ENCODE peak calls at places on chromosomes 7 and 10, in ten cellular contexts. R is NCI-H1105 treated with DMSO at 0.1 percent for 48 hours, Z is KBM-7, V is astrocyte of the hippocampus, S is GM12865, T is GM13976, P is Kasumi-1, B is HTR-8/SVneo, U is cardiac muscle cell, J is GM12891. I is an unnamed sample.

GRCh38 chr7:151626422-151627115 is 106.9 kb upstream of the RHEB start:
- DNase-seq in T (no peak), P (no peak), J (no peak), S (peak; percentile 32), V (peak; percentile 64), Z (peak; percentile 34), U (peak; percentile 29), B (no peak), R (peak; percentile 54), I (peak; percentile 35)

GRCh38 chr7:130831817-130832481 is 97.9 kb upstream of the KLF14 start:
- DNase-seq in V (peak; percentile 66), U (peak; percentile 72), R (peak; percentile 57), P (peak; percentile 62), B (peak; percentile 51), T (peak; percentile 67), Z (peak; percentile 23), J (no peak), S (peak; percentile 46), I (peak; percentile 50)

GRCh38 chr7:43553999-43554398 is 28.9 kb upstream of the STK17A start:
- DNase-seq in P (peak; percentile 22), J (no peak), Z (peak; percentile 16), R (no peak), U (peak; percentile 88), S (no peak), B (no peak), V (no peak), T (no peak), I (peak; percentile 46)

GRCh38 chr10:5945561-5946418 is 31.6 kb downstream of the IL15RA start:
- DNase-seq in S (no peak), T (no peak), R (no peak), V (peak; percentile 94), Z (peak; percentile 53), U (peak; percentile 98), B (peak; percentile 45), J (no peak), P (no peak), I (peak; percentile 92)

GRCh38 chr7:87784424-87784823 is 91.7 kb downstream of the SLC25A40 start:
- DNase-seq in U (peak; percentile 2), R (no peak), B (no peak), P (peak; percentile 25), T (no peak), S (no peak), J (no peak), Z (peak; percentile 9), V (no peak), I (no peak)

GRCh38 chr7:154693646-154694045 is 309.3 kb downstream of the PAXIP1 start:
- DNase-seq in V (no peak), U (no peak), P (no peak), T (no peak), S (no peak), Z (no peak), B (no peak), R (no peak), J (no peak), I (no peak)

GRCh38 chr7:159195926-159196325 is 51.3 kb upstream of the VIPR2 start:
- DNase-seq in Z (peak; percentile 10), S (no peak), B (no peak), J (no peak), U (no peak), P (no peak), V (no peak), T (no peak), R (no peak), I (no peak)

GRCh38 chr7:150631866-150632864 is at the start of gene GIMAP6:
- DNase-seq in V (no peak), Z (peak; percentile 71), P (peak; percentile 76), R (no peak), B (no peak), U (no peak), T (peak; percentile 60), S (peak; percentile 85), J (no peak), I (no peak)

GRCh38 chr7:134737561-134738353 is 41.7 kb upstream of the CALD1 start:
- DNase-seq in Z (peak; percentile 42), T (peak; percentile 13), S (peak; percentile 66), R (no peak), U (peak; percentile 90), V (peak; percentile 87), J (peak; percentile 7), B (no peak), P (peak; percentile 65), I (peak; percentile 82)

GRCh38 chr10:132269286-132270230 is 38.2 kb downstream of the STK32C start:
- DNase-seq in B (no peak), R (no peak), J (no peak), S (no peak), T (no peak), U (no peak), V (no peak), P (no peak), Z (no peak), I (no peak)

GRCh38 chr10:124566981-124567835 is 105.6 kb downstream of the LHPP start:
- DNase-seq in S (no peak), T (no peak), V (no peak), P (no peak), R (no peak), U (no peak), B (no peak), Z (no peak), J (no peak), I (no peak)

GRCh38 chr7:90271753-90272152 is 26.8 kb downstream of the CFAP69 start:
- DNase-seq in B (no peak), S (no peak), P (no peak), R (no peak), T (no peak), U (peak; percentile 74), V (peak; percentile 34), J (no peak), Z (no peak), I (peak; percentile 60)

GRCh38 chr10:11863353-11864105 is 40.4 kb downstream of the PROSER2 start:
- DNase-seq in J (peak; percentile 64), V (no peak), U (no peak), Z (no peak), B (no peak), R (no peak), S (peak; percentile 88), P (no peak), T (peak; percentile 74), I (no peak)

GRCh38 chr7:47266131-47266706 is 315.7 kb downstream of the TNS3 start:
- DNase-seq in J (peak; percentile 39), V (peak; percentile 91), Z (peak; percentile 76), S (peak; percentile 56), R (peak; percentile 58), P (peak; percentile 89), U (peak; percentile 83), B (peak; percentile 76), T (peak; percentile 65), I (peak; percentile 77)

GRCh38 chr10:27741173-27742091 is 4.2 kb downstream of the MKX start:
- DNase-seq in S (no peak), P (no peak), B (no peak), R (no peak), U (no peak), V (no peak), Z (no peak), T (peak; percentile 14), J (peak; percentile 1), I (no peak)

GRCh38 chr7:41027428-41028115 is 675.3 kb downstream of the INHBA start:
- DNase-seq in R (no peak), S (no peak), V (peak; percentile 95), B (peak; percentile 73), U (peak; percentile 83), J (no peak), T (no peak), Z (no peak), P (no peak), I (peak; percentile 96)

GRCh38 chr10:122854648-122855047 is 9.0 kb upstream of the CUZD1 start:
- DNase-seq in V (peak; percentile 53), J (no peak), S (no peak), R (no peak), T (no peak), Z (no peak), U (peak; percentile 38), P (no peak), B (no peak), I (peak; percentile 69)

GRCh38 chr7:87628780-87629569 is 777 bp downstream of the RUNDC3B start:
- DNase-seq in T (peak; percentile 32), P (no peak), U (peak; percentile 9), Z (peak; percentile 34), B (peak; percentile 1), J (no peak), S (peak; percentile 30), R (peak; percentile 20), V (peak; percentile 38), I (peak; percentile 6)

GRCh38 chr10:77496941-77497420 is 140.6 kb downstream of the KCNMA1 start:
- DNase-seq in P (no peak), S (peak; percentile 32), B (no peak), U (no peak), Z (no peak), T (no peak), R (no peak), J (no peak), V (peak; percentile 81), I (no peak)

GRCh38 chr7:84200859-84201258 is 6.3 kb upstream of the SEMA3A start:
- DNase-seq in T (no peak), V (peak; percentile 29), S (no peak), R (no peak), Z (no peak), J (no peak), B (no peak), P (no peak), U (no peak), I (peak; percentile 44)

GRCh38 chr7:18829518-18830252 is 287.8 kb downstream of the TWIST1 start:
- DNase-seq in B (peak; percentile 20), S (no peak), T (no peak), Z (no peak), J (no peak), P (no peak), R (no peak), V (peak; percentile 53), U (peak; percentile 79), I (peak; percentile 50)

GRCh38 chr7:157703534-157704195 is 366.9 kb downstream of the DNAJB6 start:
- DNase-seq in T (no peak), J (no peak), P (no peak), S (no peak), R (no peak), B (no peak), U (no peak), Z (no peak), V (no peak), I (no peak)

GRCh38 chr7:120114626-120115025 is 158.3 kb upstream of the KCND2 start:
- DNase-seq in R (no peak), V (no peak), T (no peak), Z (no peak), P (no peak), U (no peak), S (no peak), B (no peak), J (no peak), I (no peak)

GRCh38 chr7:101315336-101315735 is 6.3 kb downstream of the IFT22 start:
- DNase-seq in B (no peak), V (peak; percentile 58), Z (peak; percentile 47), T (peak; percentile 63), R (peak; percentile 9), U (peak; percentile 70), P (peak; percentile 46), J (no peak), S (peak; percentile 78), I (peak; percentile 50)

GRCh38 chr7:74175270-74175803 is 1.2 kb downstream of the EIF4H start:
- DNase-seq in U (no peak), R (no peak), T (no peak), P (no peak), Z (no peak), V (no peak), J (no peak), S (no peak), B (no peak), I (no peak)

GRCh38 chr10:104077282-104078151 is 8.2 kb downstream of the COL17A1 start:
- DNase-seq in S (no peak), R (peak; percentile 57), U (no peak), J (no peak), T (no peak), Z (no peak), B (no peak), V (peak; percentile 37), P (no peak), I (no peak)

GRCh38 chr10:78343266-78343665 is 309.6 kb downstream of the RPS24 start:
- DNase-seq in V (no peak), T (no peak), S (no peak), B (no peak), U (no peak), R (no peak), J (no peak), Z (no peak), P (no peak), I (no peak)

GRCh38 chr7:44884553-44885393 is 557 bp downstream of the PURB start:
- DNase-seq in T (peak; percentile 52), P (peak; percentile 60), S (peak; percentile 70), R (peak; percentile 41), B (peak; percentile 42), V (peak; percentile 87), J (no peak), U (peak; percentile 86), Z (peak; percentile 54), I (peak; percentile 67)

I was measured in astrocyte of the spinal cord.